ENCODE peak calls at places on chromosomes 12 and 14, in nine cellular contexts. Q is mesenchymal stem cell; H is GM20000; G is sciatic nerve; T is T-helper 1 cell; F is C1 segment of cervical spinal cord; A is stimulated activated naive CD8-positive, alpha-beta T cell treated with anti-CD3 and anti-CD28 coated beads, Interleukin-15, Interleukin-2, amounts not matched to agents 100 U/mL and 50 U/mL, for 24 hours; V is RPMI7951; Y is activated CD4-positive, CD25-positive, alpha-beta regulatory T cell. I is an unnamed sample.

GRCh38 chr14:90788031-90788430 is 28.2 kb downstream of the TTC7B start:
- DNase-seq in Q (no peak), H (no peak), G (no peak), T (no peak), F (no peak), A (no peak), V (no peak), Y (no peak), I (no peak)

GRCh38 chr14:102215071-102215470 is 75.4 kb downstream of the WDR20 start:
- DNase-seq in Q (no peak), H (no peak), G (peak; percentile 52), T (no peak), F (peak; percentile 46), A (no peak), V (no peak), Y (no peak), I (no peak)

GRCh38 chr12:102326987-102327386 is 129.4 kb upstream of the PMCH start:
- DNase-seq in Q (no peak), H (no peak), G (no peak), T (no peak), F (no peak), A (no peak), V (no peak), Y (no peak), I (no peak)

GRCh38 chr14:71478542-71478941 is 453.7 kb upstream of the RGS6 start:
- DNase-seq in Q (peak; percentile 65), H (no peak), G (no peak), T (no peak), F (no peak), A (peak; percentile 13), V (peak; percentile 68), Y (no peak), I (no peak)

GRCh38 chr12:32201996-32202395 is 95.3 kb downstream of the BICD1 start:
- DNase-seq in Q (no peak), H (no peak), G (no peak), T (no peak), F (no peak), A (no peak), V (peak; percentile 10), Y (no peak), I (no peak)

GRCh38 chr14:22070119-22070982 is 396.7 kb upstream of the OR4E1 start:
- DNase-seq in Q (no peak), H (peak; percentile 19), G (no peak), T (peak; percentile 14), F (no peak), A (peak; percentile 39), V (peak; percentile 3), Y (peak; percentile 7), I (peak; percentile 10)

GRCh38 chr12:94643585-94643984 is 6.8 kb downstream of the TMCC3 start:
- DNase-seq in Q (no peak), H (no peak), G (no peak), T (no peak), F (no peak), A (no peak), V (no peak), Y (no peak), I (no peak)

GRCh38 chr12:93442411-93443340 is 929 bp upstream of the UBE2N start:
- DNase-seq in Q (peak; percentile 30), H (no peak), G (no peak), T (no peak), F (no peak), A (no peak), V (peak; percentile 5), Y (no peak), I (no peak)

I was measured in CD8-positive, alpha-beta memory T cell.